ENCODE peak calls at places on chromosomes 1 and 21, in ten cellular contexts. E, K, H, G, O, Q, M, S, W and V are unnamed samples.

GRCh38 chr1:90924982-90925381 is 96.9 kb downstream of the ZNF644 start:
- DNase-seq in E (no peak), K (no peak), H (no peak), G (no peak), O (no peak), Q (no peak), M (no peak), S (no peak), W (no peak), V (no peak)

GRCh38 chr1:206556748-206557635 is 49.7 kb downstream of the RASSF5 start:
- DNase-seq in E (peak), K (peak), H (peak), G (peak), O (peak), Q (peak), M (peak), S (peak), W (peak), V (peak)

GRCh38 chr1:235280467-235280866 is 47.5 kb downstream of the ARID4B start:
- DNase-seq in E (no peak), K (no peak), H (no peak), G (no peak), O (no peak), Q (no peak), M (no peak), S (no peak), W (no peak), V (no peak)

GRCh38 chr21:44723177-44724131 is 12.1 kb upstream of the TSPEAR start:
- DNase-seq in E (no peak), K (no peak), H (no peak), G (no peak), O (no peak), Q (no peak), M (no peak), S (no peak), W (no peak), V (no peak)

GRCh38 chr21:38234395-38235142 is 22.2 kb upstream of the KCNJ15 start:
- DNase-seq in E (no peak), K (no peak), H (peak), G (no peak), O (no peak), Q (no peak), M (no peak), S (no peak), W (no peak), V (no peak)

GRCh38 chr1:2208309-2209239 is 14.0 kb upstream of the FAAP20 start:
- DNase-seq in E (peak), K (no peak), H (peak), G (no peak), O (no peak), Q (peak), M (no peak), S (peak), W (no peak), V (no peak)

GRCh38 chr1:34113362-34113761 is 51.7 kb downstream of the CSMD2 start:
- DNase-seq in E (no peak), K (no peak), H (peak), G (peak), O (no peak), Q (no peak), M (no peak), S (no peak), W (no peak), V (no peak)

GRCh38 chr1:221801773-221802516 is 60.1 kb upstream of the DUSP10 start:
- DNase-seq in E (peak), K (no peak), H (peak), G (no peak), O (no peak), Q (no peak), M (no peak), S (no peak), W (no peak), V (no peak)

GRCh38 chr1:119799599-119800177 is 11.6 kb downstream of the REG4 start:
- DNase-seq in E (no peak), K (no peak), H (no peak), G (no peak), O (peak), Q (no peak), M (no peak), S (no peak), W (no peak), V (no peak)

GRCh38 chr21:33021150-33021549 is 4.6 kb upstream of the OLIG2 start:
- DNase-seq in E (no peak), K (no peak), H (no peak), G (no peak), O (no peak), Q (no peak), M (no peak), S (no peak), W (no peak), V (no peak)

GRCh38 chr1:2238361-2239055 is 10.4 kb downstream of the SKI start:
- DNase-seq in E (no peak), K (no peak), H (no peak), G (no peak), O (no peak), Q (peak), M (no peak), S (no peak), W (no peak), V (no peak)

GRCh38 chr1:206593351-206593925 is 18.8 kb downstream of the EIF2D start:
- DNase-seq in E (no peak), K (no peak), H (no peak), G (no peak), O (no peak), Q (no peak), M (no peak), S (no peak), W (no peak), V (no peak)

GRCh38 chr21:36589352-36589971 is 109.5 kb upstream of the SIM2 start:
- DNase-seq in E (peak), K (peak), H (peak), G (peak), O (peak), Q (no peak), M (peak), S (no peak), W (no peak), V (peak)

GRCh38 chr1:95957748-95958147 is 723.7 kb downstream of the RWDD3 start:
- DNase-seq in E (no peak), K (no peak), H (no peak), G (no peak), O (no peak), Q (no peak), M (no peak), S (no peak), W (no peak), V (no peak)

GRCh38 chr1:44484155-44484688 is 79.2 kb downstream of the RNF220 start:
- DNase-seq in E (no peak), K (no peak), H (no peak), G (peak), O (no peak), Q (no peak), M (no peak), S (no peak), W (no peak), V (no peak)

GRCh38 chr1:92989253-92989652 is 28.0 kb upstream of the DIPK1A start:
- DNase-seq in E (no peak), K (no peak), H (no peak), G (no peak), O (no peak), Q (no peak), M (no peak), S (no peak), W (no peak), V (no peak)

GRCh38 chr1:107557095-107557494 is 407.9 kb downstream of the VAV3 start:
- DNase-seq in E (no peak), K (no peak), H (no peak), G (no peak), O (no peak), Q (no peak), M (no peak), S (no peak), W (no peak), V (no peak)

GRCh38 chr1:94160811-94161210 is 39.9 kb upstream of the ABCA4 start:
- DNase-seq in E (peak), K (no peak), H (peak), G (no peak), O (no peak), Q (no peak), M (no peak), S (no peak), W (no peak), V (no peak)

GRCh38 chr1:70146488-70146887 is 58.9 kb downstream of the LRRC40 start:
- DNase-seq in E (no peak), K (no peak), H (no peak), G (no peak), O (no peak), Q (no peak), M (no peak), S (no peak), W (no peak), V (no peak)

GRCh38 chr1:193199940-193200339 is 13.5 kb upstream of the B3GALT2 start:
- DNase-seq in E (no peak), K (no peak), H (no peak), G (no peak), O (no peak), Q (no peak), M (no peak), S (no peak), W (no peak), V (no peak)

GRCh38 chr1:150464422-150464826 is 22.8 kb upstream of the TARS2 start:
- DNase-seq in E (peak), K (peak), H (peak), G (peak), O (peak), Q (peak), M (peak), S (peak), W (peak), V (peak)

GRCh38 chr1:212760126-212760823 is 31.3 kb downstream of the NSL1 start:
- DNase-seq in E (peak), K (no peak), H (peak), G (peak), O (peak), Q (peak), M (peak), S (no peak), W (no peak), V (peak)

GRCh38 chr21:27291006-27291405 is 324.1 kb upstream of the ADAMTS5 start:
- DNase-seq in E (no peak), K (no peak), H (no peak), G (no peak), O (no peak), Q (no peak), M (no peak), S (no peak), W (no peak), V (no peak)

GRCh38 chr1:179876289-179876715 is 1.3 kb downstream of the TOR1AIP2 start:
- DNase-seq in E (peak), K (no peak), H (peak), G (no peak), O (no peak), Q (no peak), M (no peak), S (no peak), W (no peak), V (no peak)

GRCh38 chr1:53400761-53401379 is 58.3 kb upstream of the DMRTB1 start:
- DNase-seq in E (no peak), K (no peak), H (no peak), G (no peak), O (no peak), Q (no peak), M (no peak), S (no peak), W (no peak), V (no peak)

GRCh38 chr21:38990424-38990794 is 184.7 kb downstream of the ETS2 start:
- DNase-seq in E (no peak), K (no peak), H (no peak), G (no peak), O (no peak), Q (no peak), M (no peak), S (peak), W (no peak), V (no peak)

GRCh38 chr1:56578963-56579875 is at the start of gene PLPP3:
- DNase-seq in E (peak), K (peak), H (peak), G (peak), O (no peak), Q (peak), M (peak), S (peak), W (peak), V (peak)

GRCh38 chr21:37085726-37086125 is 12.7 kb downstream of the TTC3 start:
- DNase-seq in E (no peak), K (no peak), H (no peak), G (no peak), O (no peak), Q (no peak), M (no peak), S (no peak), W (no peak), V (no peak)

GRCh38 chr1:205162301-205162700 is 40.5 kb upstream of the RBBP5 start:
- DNase-seq in E (no peak), K (no peak), H (no peak), G (no peak), O (no peak), Q (no peak), M (no peak), S (no peak), W (no peak), V (no peak)

GRCh38 chr1:156401175-156401574 is 32.2 kb downstream of the RHBG start:
- DNase-seq in E (peak), K (no peak), H (no peak), G (no peak), O (no peak), Q (no peak), M (no peak), S (no peak), W (no peak), V (no peak)

GRCh38 chr1:99599678-99600175 is 46.2 kb upstream of the PALMD start:
- DNase-seq in E (peak), K (no peak), H (peak), G (no peak), O (no peak), Q (no peak), M (no peak), S (no peak), W (no peak), V (no peak)

GRCh38 chr21:38863843-38864363 is 58.2 kb downstream of the ETS2 start:
- DNase-seq in E (no peak), K (no peak), H (no peak), G (no peak), O (no peak), Q (no peak), M (no peak), S (no peak), W (no peak), V (no peak)

GRCh38 chr21:18493420-18493819 is 89.8 kb upstream of the TMPRSS15 start:
- DNase-seq in E (no peak), K (no peak), H (peak), G (no peak), O (no peak), Q (no peak), M (no peak), S (no peak), W (no peak), V (no peak)

GRCh38 chr1:41240806-41241747 is 1.0 kb downstream of the SCMH1 start:
- DNase-seq in E (peak), K (peak), H (peak), G (peak), O (peak), Q (peak), M (peak), S (peak), W (peak), V (peak)

GRCh38 chr1:101043776-101044175 is 18.2 kb upstream of the DPH5 start:
- DNase-seq in E (no peak), K (no peak), H (peak), G (no peak), O (no peak), Q (no peak), M (no peak), S (no peak), W (no peak), V (no peak)

GRCh38 chr1:153957744-153958110 is 685 bp downstream of the CRTC2 start:
- DNase-seq in E (no peak), K (no peak), H (no peak), G (no peak), O (peak), Q (no peak), M (peak), S (no peak), W (no peak), V (peak)

GRCh38 chr1:201562257-201562656 is 23.3 kb downstream of the NAV1 start:
- DNase-seq in E (peak), K (no peak), H (peak), G (no peak), O (no peak), Q (no peak), M (no peak), S (no peak), W (no peak), V (no peak)

GRCh38 chr1:88300864-88301263 is 383.2 kb upstream of the PKN2 start:
- DNase-seq in E (no peak), K (no peak), H (no peak), G (no peak), O (no peak), Q (no peak), M (no peak), S (no peak), W (no peak), V (no peak)

DNA sequence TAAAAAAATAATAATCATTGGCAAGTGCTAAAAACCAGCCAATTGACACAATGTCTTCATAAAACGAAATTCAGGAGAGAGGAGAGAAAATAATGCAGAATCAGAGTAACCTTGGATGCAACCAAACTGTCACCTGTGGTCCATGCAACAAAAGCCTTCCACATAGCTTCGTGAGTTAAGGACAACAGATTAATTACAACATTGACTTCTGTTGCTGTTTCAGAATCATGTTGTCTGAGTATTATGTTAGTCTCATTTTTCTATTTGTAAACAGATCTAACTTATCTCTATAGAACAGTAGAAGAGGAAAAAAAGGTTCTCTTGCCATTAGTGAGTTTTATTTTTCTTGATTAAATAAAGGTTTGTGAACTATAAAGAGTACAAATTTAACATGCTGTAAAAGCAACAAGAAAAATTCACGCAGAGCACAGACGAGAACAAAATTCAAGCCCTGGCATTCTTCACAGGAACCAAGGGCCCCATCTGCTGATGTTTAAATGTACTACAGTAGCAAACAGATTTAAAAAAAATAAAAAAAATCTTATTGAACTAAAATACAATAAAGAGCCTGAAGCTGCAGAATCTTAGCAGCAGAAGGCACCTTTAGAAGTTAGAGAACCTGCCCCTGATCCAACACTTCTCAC is 381.1 kb upstream of the PKN2 start:
- DNase-seq in E (peak), K (no peak), H (peak), G (peak), O (no peak), Q (no peak), M (peak), S (no peak), W (no peak), V (no peak)
- TF ChIP-seq CTCF in E (peak), K (peak), H (peak), G (peak), O (no peak), Q (peak), M (peak), S (peak), W (peak), V (no peak)

DNA sequence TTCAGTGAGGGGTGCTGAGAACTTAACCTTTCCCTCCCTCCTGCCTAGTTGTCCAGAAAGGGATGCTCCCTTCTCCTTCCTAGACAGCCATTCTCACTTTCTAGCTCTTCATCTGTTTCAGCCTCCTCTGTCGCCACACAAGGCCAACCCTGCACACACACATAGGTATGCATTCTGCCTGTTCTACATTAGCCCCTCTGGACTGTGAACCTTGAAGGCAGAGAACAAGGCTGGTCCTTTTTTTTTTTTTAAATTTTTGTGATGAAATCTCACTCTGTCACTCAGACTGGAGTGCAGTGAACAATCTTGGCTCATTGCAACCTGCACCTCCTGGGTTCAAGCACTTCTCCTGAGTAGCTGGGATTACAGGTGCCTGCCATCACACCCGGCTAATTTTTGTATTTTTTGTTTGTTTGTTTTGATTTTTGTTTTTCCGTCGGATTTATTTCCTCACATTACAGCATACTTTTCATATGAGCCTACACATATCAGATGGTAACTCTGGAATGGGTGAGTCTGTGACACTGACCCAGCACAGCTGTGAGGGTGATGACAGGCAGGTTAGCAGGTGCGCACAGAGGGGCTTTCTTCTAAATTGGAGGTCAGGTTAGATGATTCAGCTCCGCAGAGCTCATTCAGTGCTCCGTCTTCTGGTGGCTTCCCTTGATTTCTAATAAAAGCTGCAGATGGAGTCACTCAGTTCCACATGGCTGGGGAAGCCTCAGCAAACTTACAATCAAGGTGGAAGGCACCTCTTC is 4.9 kb upstream of the AKR1A1 start:
- DNase-seq in E (no peak), K (peak), H (peak), G (no peak), O (no peak), Q (no peak), M (no peak), S (no peak), W (no peak), V (peak)
- TF ChIP-seq CTCF in E (no peak), K (no peak), H (no peak), G (no peak), O (no peak), Q (no peak), M (no peak), S (no peak), W (no peak), V (no peak)

GRCh38 chr1:173485401-173485800 is 8.3 kb downstream of the PRDX6 start:
- DNase-seq in E (no peak), K (no peak), H (no peak), G (no peak), O (no peak), Q (no peak), M (no peak), S (no peak), W (no peak), V (no peak)
- TF ChIP-seq CTCF in E (no peak), K (no peak), H (no peak), G (no peak), O (no peak), Q (no peak), M (no peak), S (no peak), W (no peak), V (no peak)

GRCh38 chr1:226569879-226570547 is 21.4 kb downstream of the STUM start:
- DNase-seq in E (peak), K (no peak), H (peak), G (peak), O (no peak), Q (peak), M (no peak), S (peak), W (peak), V (peak)
- TF ChIP-seq CTCF in E (no peak), K (peak), H (no peak), G (peak), O (peak), Q (peak), M (peak), S (no peak), W (peak), V (no peak)

DNA sequence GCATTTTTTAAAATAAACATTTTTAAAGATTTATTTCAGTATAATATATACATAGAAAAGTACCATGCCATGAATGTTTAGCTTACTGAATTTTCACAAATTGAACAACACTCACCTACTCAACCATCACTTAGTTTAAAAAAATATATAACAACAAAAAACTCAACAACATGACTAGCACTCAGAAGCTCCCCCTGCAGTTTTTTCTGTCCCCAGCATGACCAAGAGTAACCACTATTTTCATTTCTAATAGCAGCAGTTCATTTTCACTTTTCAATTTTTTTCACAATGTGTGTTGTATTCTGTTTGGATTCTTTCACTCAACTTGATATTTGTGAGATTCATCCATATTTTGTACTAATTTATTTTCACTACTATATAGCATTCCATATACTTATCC is 162.3 kb upstream of the POGK start:
- DNase-seq in E (no peak), K (no peak), H (no peak), G (no peak), O (no peak), Q (no peak), M (no peak), S (no peak), W (no peak), V (no peak)
- TF ChIP-seq CTCF in E (no peak), K (peak), H (no peak), G (no peak), O (no peak), Q (no peak), M (peak), S (no peak), W (peak), V (no peak)

GRCh38 chr1:26787706-26788514 is at the start of gene PIGV:
- DNase-seq in E (peak), K (peak), H (peak), G (peak), O (peak), Q (peak), M (peak), S (peak), W (peak), V (peak)
- TF ChIP-seq CTCF in E (no peak), K (no peak), H (no peak), G (peak), O (no peak), Q (peak), M (no peak), S (no peak), W (peak), V (no peak)